ENCODE peak calls at places on chromosomes 3 and 15, in five cellular contexts. X, N, T, B and Q are unnamed samples.
A peak's percentile ranks its signal among the peaks of the same experiment; 100 is the strongest.

GRCh38 chr15:85615930-85616329 is 178.8 kb downstream of the KLHL25 start:
- DNase-seq in X (no peak), N (no peak), T (no peak), B (no peak), Q (no peak)

GRCh38 chr3:59821274-59821673 is 771.4 kb upstream of the CFAP20DC start:
- DNase-seq in X (no peak), N (no peak), T (no peak), B (no peak), Q (no peak)

GRCh38 chr15:98442379-98442833 is 205.9 kb upstream of the IGF1R start:
- DNase-seq in X (no peak), N (peak; percentile 85), T (no peak), B (peak; percentile 45), Q (peak; percentile 12)

GRCh38 chr15:38912067-38912466 is 347.5 kb upstream of the RASGRP1 start:
- DNase-seq in X (no peak), N (no peak), T (no peak), B (no peak), Q (no peak)

GRCh38 chr3:59573911-59574310 is 524.1 kb upstream of the CFAP20DC start:
- DNase-seq in X (peak; percentile 24), N (peak; percentile 82), T (no peak), B (peak; percentile 10), Q (no peak)

GRCh38 chr3:177979684-177980083 is 556.6 kb upstream of the KCNMB2 start:
- DNase-seq in X (no peak), N (no peak), T (no peak), B (no peak), Q (no peak)

GRCh38 chr3:64832098-64832497 is 144.3 kb upstream of the ADAMTS9 start:
- DNase-seq in X (no peak), N (no peak), T (no peak), B (no peak), Q (peak; percentile 9)

GRCh38 chr3:195156286-195156890 is 114.6 kb downstream of the XXYLT1 start:
- DNase-seq in X (no peak), N (no peak), T (no peak), B (no peak), Q (no peak)

GRCh38 chr3:126360046-126360713 is 3.0 kb upstream of the KLF15 start:
- DNase-seq in X (no peak), N (no peak), T (no peak), B (peak; percentile 3), Q (no peak)

GRCh38 chr3:171485338-171485737 is 25.1 kb upstream of the TNIK start:
- DNase-seq in X (no peak), N (no peak), T (no peak), B (no peak), Q (no peak)

GRCh38 chr3:126121632-126122031 is 37.7 kb upstream of the SLC41A3 start:
- DNase-seq in X (no peak), N (no peak), T (no peak), B (no peak), Q (no peak)

GRCh38 chr3:56835626-56836025 is 33.9 kb upstream of the ARHGEF3 start:
- DNase-seq in X (no peak), N (peak; percentile 39), T (no peak), B (no peak), Q (no peak)

GRCh38 chr3:184320099-184320445 is 5.7 kb downstream of the EIF4G1 start:
- DNase-seq in X (peak; percentile 98), N (peak; percentile 92), T (peak; percentile 96), B (peak; percentile 94), Q (peak; percentile 96)

GRCh38 chr15:69395460-69395859 is 18.7 kb upstream of the KIF23 start:
- DNase-seq in X (no peak), N (no peak), T (no peak), B (no peak), Q (no peak)

GRCh38 chr3:34878488-34878887 is 760.8 kb upstream of the ARPP21 start:
- DNase-seq in X (no peak), N (no peak), T (no peak), B (no peak), Q (no peak)

GRCh38 chr15:64717735-64718495 is 57.5 kb downstream of the RBPMS2 start:
- DNase-seq in X (no peak), N (no peak), T (no peak), B (no peak), Q (no peak)

GRCh38 chr15:63491979-63492378 is 12.4 kb upstream of the USP3 start:
- DNase-seq in X (no peak), N (peak; percentile 84), T (no peak), B (no peak), Q (no peak)

GRCh38 chr15:81575436-81576123 is 201.6 kb upstream of the TMC3 start:
- DNase-seq in X (no peak), N (no peak), T (no peak), B (no peak), Q (no peak)

GRCh38 chr3:124602986-124603627 is 127.1 kb upstream of the UMPS start:
- DNase-seq in X (no peak), N (no peak), T (no peak), B (no peak), Q (no peak)

GRCh38 chr3:20511863-20512262 is 325.9 kb upstream of the SGO1 start:
- DNase-seq in X (no peak), N (peak; percentile 63), T (no peak), B (no peak), Q (no peak)

GRCh38 chr15:49421991-49422390 is 1.1 kb upstream of the FGF7 start:
- DNase-seq in X (peak; percentile 39), N (peak; percentile 55), T (no peak), B (peak; percentile 24), Q (no peak)

GRCh38 chr15:39118510-39118909 is 462.4 kb upstream of the THBS1 start:
- DNase-seq in X (no peak), N (peak; percentile 94), T (no peak), B (no peak), Q (no peak)

GRCh38 chr3:127035672-127036071 is 52.8 kb downstream of the PLXNA1 start:
- DNase-seq in X (peak; percentile 74), N (peak; percentile 82), T (peak; percentile 82), B (peak; percentile 91), Q (no peak)

GRCh38 chr3:37130984-37131975 is 43.1 kb downstream of the LRRFIP2 start:
- DNase-seq in X (no peak), N (no peak), T (no peak), B (no peak), Q (no peak)

GRCh38 chr3:130760922-130761321 is 14.3 kb upstream of the PIK3R4 start:
- DNase-seq in X (no peak), N (no peak), T (no peak), B (no peak), Q (no peak)

GRCh38 chr3:136207741-136208140 is 11.6 kb upstream of the MSL2 start:
- DNase-seq in X (no peak), N (no peak), T (no peak), B (no peak), Q (no peak)

GRCh38 chr3:86991840-86992430 is 986 bp upstream of the VGLL3 start:
- DNase-seq in X (no peak), N (peak; percentile 49), T (no peak), B (no peak), Q (no peak)

GRCh38 chr3:23836536-23837230 is 30.9 kb downstream of the UBE2E1 start:
- DNase-seq in X (no peak), N (no peak), T (no peak), B (no peak), Q (no peak)

GRCh38 chr15:59312199-59312598 is 60.5 kb downstream of the MYO1E start:
- DNase-seq in X (no peak), N (no peak), T (no peak), B (no peak), Q (no peak)

GRCh38 chr3:172708905-172709775 is 1.7 kb downstream of the NCEH1 start:
- DNase-seq in X (no peak), N (no peak), T (no peak), B (peak; percentile 23), Q (no peak)

GRCh38 chr3:134339331-134339730 is 34.9 kb downstream of the AMOTL2 start:
- DNase-seq in X (no peak), N (no peak), T (no peak), B (no peak), Q (no peak)

GRCh38 chr15:70376929-70377691 is 279.4 kb upstream of the TLE3 start:
- DNase-seq in X (peak; percentile 50), N (peak; percentile 62), T (no peak), B (peak; percentile 3), Q (no peak)

GRCh38 chr3:127674099-127674792 is 1.5 kb downstream of the ABTB1 start:
- DNase-seq in X (no peak), N (no peak), T (no peak), B (no peak), Q (no peak)

GRCh38 chr15:75589071-75589470 is 10.0 kb upstream of the PTPN9 start:
- DNase-seq in X (no peak), N (no peak), T (no peak), B (no peak), Q (no peak)

GRCh38 chr3:8523041-8523440 is 21.4 kb downstream of the LMCD1 start:
- DNase-seq in X (no peak), N (no peak), T (no peak), B (no peak), Q (no peak)

GRCh38 chr3:72488736-72489030 is 359.6 kb downstream of the SHQ1 start:
- DNase-seq in X (no peak), N (peak; percentile 74), T (peak; percentile 44), B (no peak), Q (no peak)

GRCh38 chr15:71392821-71393220 is 277.6 kb downstream of the THSD4 start:
- DNase-seq in X (no peak), N (no peak), T (no peak), B (no peak), Q (no peak)
- H3K27ac ChIP-seq in X (no peak overlapping the region), N (no peak overlapping the region), T (no peak overlapping the region), B (no peak overlapping the region), Q (no peak overlapping the region)

GRCh38 chr3:194001728-194002459 is 134.1 kb upstream of the HES1 start:
- DNase-seq in X (no peak), N (no peak), T (no peak), B (no peak), Q (no peak)
- H3K27ac ChIP-seq in X (peak overlapping the region; percentile 88), N (no peak overlapping the region), T (no peak overlapping the region), B (no peak overlapping the region), Q (no peak overlapping the region)

GRCh38 chr3:32410367-32411246 is 19.0 kb downstream of the CMTM7 start:
- DNase-seq in X (no peak), N (no peak), T (no peak), B (no peak), Q (no peak)
- H3K27ac ChIP-seq in X (no peak overlapping the region), N (no peak overlapping the region), T (no peak overlapping the region), B (no peak overlapping the region), Q (no peak overlapping the region)

GRCh38 chr15:40569139-40569953 is at the start of gene RPUSD2:
- DNase-seq in X (peak; percentile 95), N (peak; percentile 83), T (peak; percentile 96), B (peak; percentile 95), Q (peak; percentile 89)
- H3K27ac ChIP-seq in X (peak within 1 kb of the TSS; percentile 86), N (peak within 1 kb of the TSS; percentile 84), T (peak within 1 kb of the TSS; percentile 79), B (peak within 1 kb of the TSS; percentile 91), Q (peak within 1 kb of the TSS; percentile 39)

GRCh38 chr3:185353225-185353624 is 9.7 kb upstream of the MAP3K13 start:
- DNase-seq in X (no peak), N (no peak), T (no peak), B (no peak), Q (no peak)
- H3K27ac ChIP-seq in X (no peak overlapping the region), N (no peak overlapping the region), T (no peak overlapping the region), B (no peak overlapping the region), Q (no peak overlapping the region)

DNA sequence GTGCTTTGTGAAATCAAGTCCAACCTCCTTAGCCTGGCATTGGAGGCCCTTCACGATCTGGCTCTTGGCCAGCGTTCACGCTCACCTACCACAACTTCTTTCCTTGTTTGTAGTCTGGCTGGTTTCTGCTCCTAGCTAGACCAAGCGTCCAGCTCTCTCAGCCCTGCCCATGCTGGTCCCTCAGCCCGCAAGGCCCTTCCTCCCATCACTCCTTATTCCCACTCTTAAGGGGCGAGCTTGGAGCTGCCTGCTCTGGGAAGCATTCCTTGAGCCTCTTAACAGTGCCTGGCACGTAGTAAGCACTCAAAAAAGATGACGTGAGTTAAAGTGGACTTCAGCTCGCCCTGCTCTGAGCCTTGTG is 8.7 kb downstream of the SLC6A6 start:
- DNase-seq in X (no peak), N (no peak), T (peak; percentile 80), B (no peak), Q (no peak)
- H3K27ac ChIP-seq in X (peak overlapping the region; percentile 78), N (peak overlapping the region; percentile 32), T (no peak overlapping the region), B (no peak overlapping the region), Q (no peak overlapping the region)